ENCODE peak calls at places on chromosomes 6 and 20, in nine cellular contexts. R, U, H, Q, W, F, V, I and E are unnamed samples.

GRCh38 chr6:11650297-11650696 is 112.7 kb downstream of the TMEM170B start:
- DNase-seq in R (no peak), U (no peak), H (peak), Q (no peak), W (no peak), F (no peak), V (peak), I (no peak), E (no peak)

GRCh38 chr6:87697581-87698552 is 4.2 kb downstream of the AKIRIN2 start:
- DNase-seq in R (no peak), U (no peak), H (no peak), Q (no peak), W (no peak), F (no peak), V (peak), I (no peak), E (no peak)

GRCh38 chr6:157158897-157159296 is 164.4 kb downstream of the TMEM242 start:
- DNase-seq in R (no peak), U (no peak), H (no peak), Q (no peak), W (no peak), F (no peak), V (no peak), I (no peak), E (no peak)

GRCh38 chr6:140208286-140208685 is 833.8 kb upstream of the CITED2 start:
- DNase-seq in R (no peak), U (no peak), H (no peak), Q (no peak), W (no peak), F (no peak), V (no peak), I (no peak), E (no peak)

GRCh38 chr20:56998438-56998837 is 268.0 kb downstream of the BMP7 start:
- DNase-seq in R (no peak), U (no peak), H (no peak), Q (no peak), W (no peak), F (no peak), V (no peak), I (no peak), E (no peak)

GRCh38 chr6:157143171-157143884 is 180.0 kb downstream of the TMEM242 start:
- DNase-seq in R (no peak), U (peak), H (peak), Q (peak), W (no peak), F (peak), V (peak), I (no peak), E (no peak)

GRCh38 chr6:9315966-9316650 is 880.8 kb upstream of the SLC35B3 start:
- DNase-seq in R (no peak), U (no peak), H (no peak), Q (no peak), W (no peak), F (no peak), V (no peak), I (no peak), E (no peak)

GRCh38 chr20:44056010-44056698 is 130.8 kb downstream of the JPH2 start:
- DNase-seq in R (peak), U (peak), H (no peak), Q (no peak), W (peak), F (peak), V (peak), I (no peak), E (peak)

GRCh38 chr6:166998256-166999144 is 697 bp upstream of the CEP43 start:
- DNase-seq in R (peak), U (peak), H (peak), Q (peak), W (peak), F (no peak), V (peak), I (peak), E (no peak)

GRCh38 chr20:43438578-43439316 is 18.9 kb upstream of the SRSF6 start:
- DNase-seq in R (no peak), U (no peak), H (no peak), Q (no peak), W (no peak), F (no peak), V (no peak), I (no peak), E (no peak)

GRCh38 chr6:42137192-42137753 is 5.1 kb downstream of the C6orf132 start:
- DNase-seq in R (no peak), U (no peak), H (no peak), Q (no peak), W (peak), F (no peak), V (no peak), I (no peak), E (no peak)

GRCh38 chr6:11921017-11921438 is 91.1 kb upstream of the HIVEP1 start:
- DNase-seq in R (no peak), U (peak), H (no peak), Q (no peak), W (peak), F (peak), V (peak), I (peak), E (no peak)

GRCh38 chr6:54083301-54083700 is 27.9 kb upstream of the MLIP start:
- DNase-seq in R (no peak), U (no peak), H (no peak), Q (no peak), W (no peak), F (no peak), V (no peak), I (no peak), E (no peak)

GRCh38 chr20:6074784-6075183 is 20.9 kb upstream of the LRRN4 start:
- DNase-seq in R (no peak), U (no peak), H (no peak), Q (no peak), W (no peak), F (no peak), V (no peak), I (no peak), E (no peak)

GRCh38 chr6:42509765-42510164 is 54.1 kb upstream of the UBR2 start:
- DNase-seq in R (no peak), U (no peak), H (no peak), Q (no peak), W (no peak), F (no peak), V (no peak), I (no peak), E (no peak)

GRCh38 chr6:41428402-41428994 is 93.1 kb downstream of the NCR2 start:
- DNase-seq in R (no peak), U (peak), H (peak), Q (no peak), W (no peak), F (no peak), V (no peak), I (peak), E (peak)

GRCh38 chr6:106520711-106521367 is 108.5 kb downstream of the RTN4IP1 start:
- DNase-seq in R (peak), U (no peak), H (no peak), Q (peak), W (no peak), F (no peak), V (no peak), I (no peak), E (no peak)

GRCh38 chr6:30829016-30829415 is 55.3 kb upstream of the DDR1 start:
- DNase-seq in R (no peak), U (no peak), H (no peak), Q (no peak), W (no peak), F (no peak), V (no peak), I (no peak), E (no peak)

GRCh38 chr20:63073051-63073737 is 66.4 kb upstream of the BHLHE23 start:
- DNase-seq in R (peak), U (peak), H (no peak), Q (no peak), W (no peak), F (no peak), V (no peak), I (no peak), E (no peak)

GRCh38 chr20:21397341-21398108 is at the start of gene NKX2-4:
- DNase-seq in R (no peak), U (no peak), H (no peak), Q (no peak), W (no peak), F (no peak), V (no peak), I (no peak), E (no peak)

GRCh38 chr20:47765715-47766594 is 19.3 kb downstream of the SULF2 start:
- DNase-seq in R (no peak), U (no peak), H (no peak), Q (no peak), W (no peak), F (no peak), V (peak), I (no peak), E (no peak)

GRCh38 chr6:79277109-79277508 is 42.6 kb upstream of the HMGN3 start:
- DNase-seq in R (no peak), U (no peak), H (no peak), Q (no peak), W (peak), F (no peak), V (no peak), I (no peak), E (no peak)

GRCh38 chr6:78810698-78811097 is 56.7 kb upstream of the IRAK1BP1 start:
- DNase-seq in R (no peak), U (no peak), H (no peak), Q (no peak), W (peak), F (no peak), V (peak), I (no peak), E (no peak)

GRCh38 chr20:9581509-9581908 is 67.1 kb downstream of the LAMP5 start:
- DNase-seq in R (no peak), U (no peak), H (no peak), Q (no peak), W (no peak), F (no peak), V (no peak), I (no peak), E (no peak)

GRCh38 chr6:31949926-31950548 is 4.1 kb downstream of the CFB start:
- DNase-seq in R (no peak), U (peak), H (no peak), Q (no peak), W (no peak), F (no peak), V (no peak), I (no peak), E (no peak)

GRCh38 chr6:148915889-148916288 is 169.1 kb downstream of the UST start:
- DNase-seq in R (no peak), U (no peak), H (no peak), Q (no peak), W (no peak), F (no peak), V (no peak), I (no peak), E (no peak)

GRCh38 chr6:151740820-151741219 is 66.7 kb upstream of the ESR1 start:
- DNase-seq in R (no peak), U (no peak), H (no peak), Q (no peak), W (no peak), F (no peak), V (no peak), I (no peak), E (no peak)

GRCh38 chr20:3874194-3874824 is 14.9 kb upstream of the PANK2 start:
- DNase-seq in R (no peak), U (peak), H (no peak), Q (no peak), W (no peak), F (no peak), V (no peak), I (no peak), E (no peak)

GRCh38 chr6:56643379-56644089 is 845 bp upstream of the DST start:
- DNase-seq in R (no peak), U (no peak), H (no peak), Q (no peak), W (no peak), F (no peak), V (no peak), I (no peak), E (no peak)

GRCh38 chr6:5677219-5678000 is 329.3 kb downstream of the NRN1 start:
- DNase-seq in R (no peak), U (no peak), H (no peak), Q (no peak), W (no peak), F (no peak), V (no peak), I (no peak), E (no peak)

GRCh38 chr6:53896237-53896636 is 101.4 kb downstream of the LRRC1 start:
- DNase-seq in R (no peak), U (no peak), H (no peak), Q (no peak), W (peak), F (no peak), V (no peak), I (no peak), E (no peak)

GRCh38 chr20:57435498-57436222 is 44.5 kb downstream of the RBM38 start:
- DNase-seq in R (peak), U (peak), H (peak), Q (no peak), W (peak), F (no peak), V (peak), I (no peak), E (peak)

GRCh38 chr6:119312875-119313338 is 36.7 kb downstream of the MAN1A1 start:
- DNase-seq in R (no peak), U (no peak), H (no peak), Q (no peak), W (no peak), F (no peak), V (no peak), I (no peak), E (no peak)

GRCh38 chr6:140915001-140915950 is 1217.4 kb upstream of the GJE1 start:
- DNase-seq in R (no peak), U (no peak), H (no peak), Q (no peak), W (no peak), F (no peak), V (no peak), I (no peak), E (no peak)

GRCh38 chr6:49339096-49339495 is 124.0 kb downstream of the MMUT start:
- DNase-seq in R (no peak), U (no peak), H (no peak), Q (no peak), W (no peak), F (no peak), V (no peak), I (no peak), E (no peak)

GRCh38 chr6:133130863-133131262 is 110.3 kb upstream of the EYA4 start:
- DNase-seq in R (peak), U (peak), H (peak), Q (no peak), W (peak), F (peak), V (no peak), I (peak), E (no peak)

GRCh38 chr20:51529758-51530157 is 12.8 kb downstream of the NFATC2 start:
- DNase-seq in R (no peak), U (no peak), H (no peak), Q (peak), W (no peak), F (no peak), V (no peak), I (no peak), E (no peak)

GRCh38 chr6:152458648-152459047 is 178.5 kb downstream of the SYNE1 start:
- DNase-seq in R (no peak), U (no peak), H (no peak), Q (no peak), W (no peak), F (no peak), V (peak), I (no peak), E (no peak)

GRCh38 chr6:62075869-62076268 is 210.2 kb downstream of the KHDRBS2 start:
- DNase-seq in R (no peak), U (no peak), H (no peak), Q (no peak), W (no peak), F (no peak), V (no peak), I (no peak), E (no peak)
- H3K27ac ChIP-seq in R (no peak), U (no peak), H (no peak), Q (no peak), W (no peak), F (no peak), V (no peak), I (no peak), E (no peak)

GRCh38 chr20:50481741-50482140 is 28.4 kb upstream of the PTPN1 start:
- DNase-seq in R (no peak), U (no peak), H (no peak), Q (no peak), W (no peak), F (no peak), V (no peak), I (no peak), E (no peak)

GRCh38 chr20:50475879-50476292 is 34.3 kb upstream of the PTPN1 start:
- DNase-seq in R (no peak), U (no peak), H (no peak), Q (no peak), W (peak), F (no peak), V (peak), I (no peak), E (no peak)

GRCh38 chr20:50482396-50482890 is 27.7 kb upstream of the PTPN1 start:
- DNase-seq in R (no peak), U (no peak), H (no peak), Q (no peak), W (no peak), F (no peak), V (no peak), I (no peak), E (no peak)

GRCh38 chr20:50477260-50477659 is 32.9 kb upstream of the PTPN1 start:
- DNase-seq in R (no peak), U (no peak), H (no peak), Q (no peak), W (no peak), F (no peak), V (no peak), I (no peak), E (no peak)

DNA sequence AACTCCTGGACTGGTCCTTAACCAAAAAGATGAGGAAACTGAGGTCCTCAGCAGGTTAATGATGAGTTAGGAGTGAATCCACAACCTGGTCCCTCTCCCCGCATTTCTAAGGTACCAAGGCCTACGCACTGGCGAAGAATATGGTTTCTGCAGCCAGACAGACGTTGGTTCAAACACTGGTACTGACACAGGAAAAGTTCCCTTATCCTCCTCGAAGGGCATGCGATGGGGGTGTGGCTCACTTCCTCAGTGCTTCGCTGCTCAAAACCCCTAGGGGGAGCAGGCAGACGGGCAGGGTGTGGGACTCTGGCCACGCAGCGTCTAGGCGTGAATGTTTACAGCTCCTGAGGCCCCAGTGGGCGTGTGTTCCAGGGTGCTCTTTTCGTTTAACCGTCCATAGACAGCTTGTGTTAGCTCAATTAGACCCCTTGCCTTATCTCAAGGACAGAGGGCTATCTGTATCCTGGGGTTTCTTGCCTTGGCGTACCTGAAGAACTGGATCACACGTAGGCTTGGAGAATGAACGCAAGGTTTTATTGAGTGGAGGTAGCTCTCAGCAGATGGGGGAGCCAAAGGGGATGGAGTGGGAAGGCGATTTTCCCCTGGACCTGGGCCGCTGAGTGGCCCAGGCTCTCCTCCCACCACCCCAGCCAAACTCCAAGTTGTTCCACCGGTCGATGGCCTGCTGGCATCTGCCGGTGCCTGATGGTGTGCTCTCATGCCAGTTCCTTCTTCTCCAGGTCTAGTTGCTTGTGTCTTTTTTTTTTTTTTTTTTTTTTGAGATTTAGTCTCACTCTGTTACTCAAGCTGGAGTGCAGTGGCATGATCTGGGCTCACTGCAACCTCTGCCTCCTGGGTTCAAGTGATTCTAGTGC is 31.8 kb upstream of the PTPN1 start:
- DNase-seq in R (peak), U (peak), H (peak), Q (peak), W (peak), F (peak), V (peak), I (peak), E (peak)
- H3K27ac ChIP-seq in R (no peak), U (no peak), H (no peak), Q (no peak), W (peak), F (no peak), V (no peak), I (no peak), E (no peak)

GRCh38 chr20:13877789-13878188 is 93.0 kb downstream of the NDUFAF5 start:
- DNase-seq in R (no peak), U (no peak), H (no peak), Q (no peak), W (no peak), F (no peak), V (no peak), I (no peak), E (no peak)
- H3K27ac ChIP-seq in R (no peak), U (no peak), H (no peak), Q (no peak), W (no peak), F (no peak), V (no peak), I (peak), E (no peak)

DNA sequence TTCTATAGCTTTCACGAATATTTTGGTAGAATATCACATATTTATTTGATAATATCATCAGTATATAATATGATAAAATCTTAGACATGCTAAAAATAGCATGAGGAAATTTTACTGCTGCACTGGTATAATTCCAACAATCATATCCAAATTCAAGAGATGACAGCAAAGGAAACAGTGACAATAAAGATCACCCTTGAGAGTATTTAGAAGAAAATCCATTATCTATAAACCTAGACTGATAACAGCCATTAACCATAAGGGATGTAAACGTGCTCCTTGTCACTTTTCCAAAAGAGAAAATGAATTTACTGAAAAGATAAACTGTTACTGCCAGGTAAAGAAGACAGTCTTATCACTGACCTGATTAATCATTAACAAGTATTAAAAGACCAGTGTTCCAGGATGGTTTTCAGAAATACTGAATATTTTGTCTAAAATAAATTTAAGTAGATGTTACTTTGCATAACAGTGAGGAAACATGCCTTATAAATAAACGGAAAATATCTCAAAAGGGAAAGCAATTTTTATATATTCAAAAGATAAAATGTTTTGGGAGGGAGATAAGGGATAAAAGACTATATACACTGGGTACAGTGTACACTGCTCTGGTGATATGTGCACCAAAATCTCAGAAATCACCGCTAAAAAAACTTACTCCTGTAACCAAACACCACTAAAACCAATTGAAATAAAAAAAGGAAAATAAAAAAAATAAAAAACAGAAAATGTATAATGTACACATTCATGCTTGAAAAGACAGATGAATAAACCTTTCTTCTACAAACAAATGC is 1704.7 kb downstream of the HACE1 start:
- DNase-seq in R (no peak), U (no peak), H (no peak), Q (no peak), W (no peak), F (no peak), V (no peak), I (no peak), E (no peak)
- H3K27ac ChIP-seq in R (no peak), U (no peak), H (no peak), Q (no peak), W (no peak), F (no peak), V (no peak), I (no peak), E (no peak)